ENCODE peak calls at places on chromosomes 5 and 9, in six cellular contexts. One of them, this sample, is unnamed.

GRCh38 chr5:10876345-10876744 is 115.3 kb upstream of the DAP start:
- DNase-seq in spleen: no peak
- DNase-seq in Peyer's patch: no peak
- DNase-seq in sigmoid colon: no peak
- DNase-seq in esophagus squamous epithelium: no peak
- DNase-seq in IMR-90: no peak
- DNase-seq in this sample: no peak

GRCh38 chr9:135924628-135925338 is 17.4 kb upstream of the CAMSAP1 start:
- DNase-seq in spleen: no peak
- DNase-seq in Peyer's patch: no peak
- DNase-seq in sigmoid colon: no peak
- DNase-seq in esophagus squamous epithelium: no peak
- DNase-seq in IMR-90: no peak
- DNase-seq in this sample: no peak

GRCh38 chr5:154697335-154697734 is 57.8 kb upstream of the LARP1 start:
- DNase-seq in spleen: no peak
- DNase-seq in Peyer's patch: no peak
- DNase-seq in sigmoid colon: no peak
- DNase-seq in esophagus squamous epithelium: no peak
- DNase-seq in IMR-90: peak; percentile 66
- DNase-seq in this sample: no peak

GRCh38 chr5:140145223-140145622 is 19.5 kb downstream of the IGIP start:
- DNase-seq in spleen: no peak
- DNase-seq in Peyer's patch: no peak
- DNase-seq in sigmoid colon: no peak
- DNase-seq in esophagus squamous epithelium: no peak
- DNase-seq in IMR-90: no peak
- DNase-seq in this sample: no peak

GRCh38 chr9:130343445-130343918 is 77.9 kb downstream of the HMCN2 start:
- DNase-seq in spleen: peak; percentile 57
- DNase-seq in Peyer's patch: no peak
- DNase-seq in sigmoid colon: peak; percentile 75
- DNase-seq in esophagus squamous epithelium: no peak
- DNase-seq in IMR-90: no peak
- DNase-seq in this sample: no peak

GRCh38 chr9:75147638-75148037 is 59.3 kb downstream of the OSTF1 start:
- DNase-seq in spleen: no peak
- DNase-seq in Peyer's patch: no peak
- DNase-seq in sigmoid colon: no peak
- DNase-seq in esophagus squamous epithelium: no peak
- DNase-seq in IMR-90: peak; percentile 19
- DNase-seq in this sample: no peak

GRCh38 chr5:95870105-95870672 is 47.7 kb upstream of the GLRX start:
- DNase-seq in spleen: no peak
- DNase-seq in Peyer's patch: no peak
- DNase-seq in sigmoid colon: no peak
- DNase-seq in esophagus squamous epithelium: no peak
- DNase-seq in IMR-90: peak; percentile 87
- DNase-seq in this sample: no peak

GRCh38 chr5:127754727-127755126 is 51.5 kb downstream of the CCDC192 start:
- DNase-seq in spleen: peak; percentile 47
- DNase-seq in Peyer's patch: no peak
- DNase-seq in sigmoid colon: no peak
- DNase-seq in esophagus squamous epithelium: no peak
- DNase-seq in IMR-90: no peak
- DNase-seq in this sample: no peak

GRCh38 chr5:171867786-171868185 is 82.2 kb downstream of the SMIM23 start:
- DNase-seq in spleen: no peak
- DNase-seq in Peyer's patch: no peak
- DNase-seq in sigmoid colon: no peak
- DNase-seq in esophagus squamous epithelium: no peak
- DNase-seq in IMR-90: peak; percentile 63
- DNase-seq in this sample: no peak

GRCh38 chr5:53069626-53070025 is 39.9 kb downstream of the MOCS2 start:
- DNase-seq in spleen: no peak
- DNase-seq in Peyer's patch: no peak
- DNase-seq in sigmoid colon: no peak
- DNase-seq in esophagus squamous epithelium: no peak
- DNase-seq in IMR-90: peak; percentile 83
- DNase-seq in this sample: no peak

DNA sequence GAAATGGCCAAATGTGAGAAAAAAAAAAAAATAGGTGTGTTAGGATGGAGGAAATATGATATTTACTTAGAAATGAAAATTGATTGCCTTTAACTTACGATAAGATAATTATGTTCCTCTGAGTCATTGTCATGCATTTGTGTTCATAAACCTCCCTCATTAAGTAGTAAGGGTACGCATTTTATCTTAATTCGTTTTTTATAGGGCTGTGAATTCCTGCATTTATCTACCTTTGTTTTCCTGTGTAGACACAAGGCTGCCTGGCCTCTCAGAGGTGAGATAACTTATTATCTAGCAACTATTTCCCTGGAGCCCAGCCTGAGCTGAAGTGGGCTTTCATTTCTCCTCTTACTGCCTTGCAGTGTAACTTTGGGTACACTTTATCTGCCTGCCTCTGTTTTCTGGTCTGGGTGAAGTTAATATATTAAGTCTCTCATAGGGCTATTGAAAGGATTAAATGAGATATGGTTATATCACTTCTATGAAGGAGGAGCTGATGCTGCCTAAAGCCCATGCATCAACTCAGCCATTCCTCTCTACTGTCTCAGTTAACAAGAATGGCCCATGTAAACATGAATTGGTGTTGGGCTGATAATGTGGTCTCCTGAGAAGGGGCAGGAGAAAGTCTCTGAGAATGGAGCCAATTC is 103.8 kb upstream of the KLF4 start:
- DNase-seq in spleen: no peak
- DNase-seq in Peyer's patch: peak; percentile 52
- DNase-seq in sigmoid colon: no peak
- DNase-seq in esophagus squamous epithelium: no peak
- DNase-seq in IMR-90: no peak
- DNase-seq in this sample: no peak
- H3K4me3 ChIP-seq in spleen: no peak overlapping the region
- H3K4me3 ChIP-seq in Peyer's patch: no peak overlapping the region
- H3K4me3 ChIP-seq in sigmoid colon: no peak overlapping the region
- H3K4me3 ChIP-seq in esophagus squamous epithelium: no peak overlapping the region
- H3K4me3 ChIP-seq in IMR-90: no peak overlapping the region
- H3K4me3 ChIP-seq in this sample: no peak overlapping the region

GRCh38 chr5:31935702-31936347 is 238.3 kb downstream of the GOLPH3 start:
- DNase-seq in spleen: no peak
- DNase-seq in Peyer's patch: no peak
- DNase-seq in sigmoid colon: no peak
- DNase-seq in esophagus squamous epithelium: no peak
- DNase-seq in IMR-90: no peak
- DNase-seq in this sample: no peak
- TF ChIP-seq POLR2A in spleen: no peak
- TF ChIP-seq POLR2A in Peyer's patch: no peak
- TF ChIP-seq POLR2A in sigmoid colon: no peak
- TF ChIP-seq POLR2A in esophagus squamous epithelium: no peak
- TF ChIP-seq POLR2A in IMR-90: no peak
- TF ChIP-seq POLR2A in this sample: no peak

GRCh38 chr5:74863726-74864125 is 2.5 kb downstream of the FAM169A start:
- DNase-seq in spleen: no peak
- DNase-seq in Peyer's patch: no peak
- DNase-seq in sigmoid colon: no peak
- DNase-seq in esophagus squamous epithelium: no peak
- DNase-seq in IMR-90: no peak
- DNase-seq in this sample: no peak

GRCh38 chr5:74864823-74865222 is 1.4 kb downstream of the FAM169A start:
- DNase-seq in spleen: no peak
- DNase-seq in Peyer's patch: no peak
- DNase-seq in sigmoid colon: no peak
- DNase-seq in esophagus squamous epithelium: no peak
- DNase-seq in IMR-90: no peak
- DNase-seq in this sample: no peak

GRCh38 chr5:74866653-74867162 is 521 bp upstream of the FAM169A start:
- DNase-seq in spleen: peak; percentile 77
- DNase-seq in Peyer's patch: no peak
- DNase-seq in sigmoid colon: no peak
- DNase-seq in esophagus squamous epithelium: no peak
- DNase-seq in IMR-90: no peak
- DNase-seq in this sample: no peak

GRCh38 chr5:74865799-74866652 is at the start of gene FAM169A:
- DNase-seq in spleen: peak; percentile 87
- DNase-seq in Peyer's patch: peak; percentile 51
- DNase-seq in sigmoid colon: no peak
- DNase-seq in esophagus squamous epithelium: no peak
- DNase-seq in IMR-90: peak; percentile 4
- DNase-seq in this sample: no peak

DNA sequence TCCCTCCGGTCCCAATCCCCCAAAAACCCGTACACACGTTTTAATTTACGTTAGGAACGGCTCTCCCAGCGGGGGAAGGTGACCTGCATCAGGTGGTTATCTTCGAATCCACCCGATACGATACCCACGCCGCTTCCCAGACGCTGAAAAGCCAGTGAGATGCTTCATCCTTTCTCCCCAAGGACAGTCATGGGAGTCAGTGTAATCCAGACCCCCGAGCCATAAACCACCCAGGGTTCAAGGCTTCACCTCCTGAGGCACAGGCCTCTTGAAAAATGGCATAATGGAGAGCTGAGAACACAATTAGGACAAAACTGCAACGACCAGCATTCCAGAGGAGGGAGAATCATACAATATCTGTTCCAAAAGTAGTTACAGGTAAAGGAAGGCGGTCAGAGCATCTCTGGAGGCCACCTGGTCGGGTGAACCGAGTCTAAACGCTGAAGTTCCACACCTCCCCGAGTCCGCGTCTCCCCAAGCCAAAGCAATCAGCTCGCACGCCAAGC is 841 bp downstream of the FAM169A start:
- DNase-seq in spleen: no peak
- DNase-seq in Peyer's patch: no peak
- DNase-seq in sigmoid colon: no peak
- DNase-seq in esophagus squamous epithelium: no peak
- DNase-seq in IMR-90: no peak
- DNase-seq in this sample: no peak
- H3K27ac ChIP-seq in spleen: no peak overlapping the region
- H3K27ac ChIP-seq in Peyer's patch: peak overlapping the region; percentile 39
- H3K27ac ChIP-seq in sigmoid colon: no peak overlapping the region
- H3K27ac ChIP-seq in esophagus squamous epithelium: no peak overlapping the region
- H3K27ac ChIP-seq in IMR-90: no peak overlapping the region
- H3K27ac ChIP-seq in this sample: no peak overlapping the region

GRCh38 chr5:112574566-112574965 is 155.5 kb upstream of the EPB41L4A start:
- DNase-seq in spleen: no peak
- DNase-seq in Peyer's patch: no peak
- DNase-seq in sigmoid colon: no peak
- DNase-seq in esophagus squamous epithelium: no peak
- DNase-seq in IMR-90: no peak
- DNase-seq in this sample: no peak
- H3K4me3 ChIP-seq in spleen: no peak overlapping the region
- H3K4me3 ChIP-seq in Peyer's patch: no peak overlapping the region
- H3K4me3 ChIP-seq in sigmoid colon: no peak overlapping the region
- H3K4me3 ChIP-seq in esophagus squamous epithelium: no peak overlapping the region
- H3K4me3 ChIP-seq in IMR-90: no peak overlapping the region
- H3K4me3 ChIP-seq in this sample: no peak overlapping the region

GRCh38 chr9:97994695-97995094 is 11.6 kb downstream of the ANP32B start:
- DNase-seq in spleen: no peak
- DNase-seq in Peyer's patch: no peak
- DNase-seq in sigmoid colon: no peak
- DNase-seq in esophagus squamous epithelium: no peak
- DNase-seq in IMR-90: no peak
- DNase-seq in this sample: no peak

GRCh38 chr9:97991818-97992217 is 8.7 kb downstream of the ANP32B start:
- DNase-seq in spleen: no peak
- DNase-seq in Peyer's patch: no peak
- DNase-seq in sigmoid colon: no peak
- DNase-seq in esophagus squamous epithelium: no peak
- DNase-seq in IMR-90: no peak
- DNase-seq in this sample: no peak

GRCh38 chr9:97992219-97992618 is 9.1 kb downstream of the ANP32B start:
- DNase-seq in spleen: no peak
- DNase-seq in Peyer's patch: no peak
- DNase-seq in sigmoid colon: no peak
- DNase-seq in esophagus squamous epithelium: no peak
- DNase-seq in IMR-90: no peak
- DNase-seq in this sample: no peak

GRCh38 chr9:97990259-97990658 is 7.1 kb downstream of the ANP32B start:
- DNase-seq in spleen: no peak
- DNase-seq in Peyer's patch: no peak
- DNase-seq in sigmoid colon: no peak
- DNase-seq in esophagus squamous epithelium: no peak
- DNase-seq in IMR-90: peak; percentile 82
- DNase-seq in this sample: no peak

DNA sequence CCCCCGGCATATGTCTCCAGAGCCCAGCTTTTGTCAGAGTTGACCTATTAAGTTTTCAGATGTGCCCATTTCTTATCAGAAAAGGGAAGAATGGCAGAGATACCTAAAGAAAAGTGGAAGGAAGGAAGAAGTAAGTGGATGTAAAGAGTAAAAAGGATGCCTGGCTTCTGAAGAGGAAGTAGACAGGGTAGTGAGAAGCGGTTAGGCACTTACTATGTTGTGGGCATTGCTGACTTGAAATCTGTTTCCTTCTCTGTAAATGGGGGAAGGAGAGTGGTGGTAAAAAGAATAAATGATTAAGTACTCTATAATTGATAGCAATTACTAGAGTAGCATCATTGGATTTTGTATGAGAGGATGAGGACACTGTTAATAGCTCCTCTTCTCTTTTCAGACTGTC is 9.9 kb downstream of the ANP32B start:
- DNase-seq in spleen: no peak
- DNase-seq in Peyer's patch: no peak
- DNase-seq in sigmoid colon: no peak
- DNase-seq in esophagus squamous epithelium: no peak
- DNase-seq in IMR-90: no peak
- DNase-seq in this sample: no peak
- TF ChIP-seq POLR2A in spleen: no peak
- TF ChIP-seq POLR2A in Peyer's patch: no peak
- TF ChIP-seq POLR2A in sigmoid colon: no peak
- TF ChIP-seq POLR2A in esophagus squamous epithelium: no peak
- TF ChIP-seq POLR2A in IMR-90: no peak
- TF ChIP-seq POLR2A in this sample: no peak